ENCODE peak calls at places on chromosomes 3 and 15, in nine cellular contexts. One of them, this sample, is unnamed.

GRCh38 chr3:157464283-157464682 is 27.6 kb downstream of the PTX3 start:
- DNase-seq in left ventricle myocardium inferior: no peak
- DNase-seq in astrocyte of the spinal cord: no peak
- DNase-seq in heart right ventricle: no peak
- DNase-seq in right lobe of liver: no peak
- DNase-seq in AG10803: no peak
- DNase-seq in fibroblast of lung: peak
- DNase-seq in IMR-90: peak
- DNase-seq in breast epithelium: no peak
- DNase-seq in this sample: no peak

GRCh38 chr3:112966633-112967032 is 8.3 kb downstream of the CD200R1 start:
- DNase-seq in left ventricle myocardium inferior: no peak
- DNase-seq in astrocyte of the spinal cord: no peak
- DNase-seq in heart right ventricle: no peak
- DNase-seq in right lobe of liver: no peak
- DNase-seq in AG10803: no peak
- DNase-seq in fibroblast of lung: no peak
- DNase-seq in IMR-90: no peak
- DNase-seq in breast epithelium: no peak
- DNase-seq in this sample: no peak

GRCh38 chr3:101703169-101703568 is 16.7 kb upstream of the RPL24 start:
- DNase-seq in left ventricle myocardium inferior: no peak
- DNase-seq in astrocyte of the spinal cord: no peak
- DNase-seq in heart right ventricle: no peak
- DNase-seq in right lobe of liver: no peak
- DNase-seq in AG10803: no peak
- DNase-seq in fibroblast of lung: no peak
- DNase-seq in IMR-90: no peak
- DNase-seq in breast epithelium: no peak
- DNase-seq in this sample: no peak

GRCh38 chr3:181613191-181613590 is 98.5 kb upstream of the SOX2 start:
- DNase-seq in left ventricle myocardium inferior: no peak
- DNase-seq in astrocyte of the spinal cord: no peak
- DNase-seq in heart right ventricle: no peak
- DNase-seq in right lobe of liver: no peak
- DNase-seq in AG10803: no peak
- DNase-seq in fibroblast of lung: no peak
- DNase-seq in IMR-90: no peak
- DNase-seq in breast epithelium: no peak
- DNase-seq in this sample: no peak

GRCh38 chr15:101173233-101174119 is 78.4 kb downstream of the CHSY1 start:
- DNase-seq in left ventricle myocardium inferior: no peak
- DNase-seq in astrocyte of the spinal cord: no peak
- DNase-seq in heart right ventricle: no peak
- DNase-seq in right lobe of liver: no peak
- DNase-seq in AG10803: no peak
- DNase-seq in fibroblast of lung: no peak
- DNase-seq in IMR-90: no peak
- DNase-seq in breast epithelium: no peak
- DNase-seq in this sample: no peak

GRCh38 chr15:77455696-77456293 is 35.1 kb downstream of the HMG20A start:
- DNase-seq in left ventricle myocardium inferior: no peak
- DNase-seq in astrocyte of the spinal cord: peak
- DNase-seq in heart right ventricle: peak
- DNase-seq in right lobe of liver: no peak
- DNase-seq in AG10803: peak
- DNase-seq in fibroblast of lung: peak
- DNase-seq in IMR-90: peak
- DNase-seq in breast epithelium: no peak
- DNase-seq in this sample: peak

GRCh38 chr3:89049119-89049518 is 58.3 kb upstream of the EPHA3 start:
- DNase-seq in left ventricle myocardium inferior: no peak
- DNase-seq in astrocyte of the spinal cord: no peak
- DNase-seq in heart right ventricle: no peak
- DNase-seq in right lobe of liver: no peak
- DNase-seq in AG10803: no peak
- DNase-seq in fibroblast of lung: no peak
- DNase-seq in IMR-90: peak
- DNase-seq in breast epithelium: no peak
- DNase-seq in this sample: no peak

GRCh38 chr3:123406598-123406997 is 42.3 kb downstream of the ADCY5 start:
- DNase-seq in left ventricle myocardium inferior: peak
- DNase-seq in astrocyte of the spinal cord: no peak
- DNase-seq in heart right ventricle: peak
- DNase-seq in right lobe of liver: peak
- DNase-seq in AG10803: no peak
- DNase-seq in fibroblast of lung: no peak
- DNase-seq in IMR-90: no peak
- DNase-seq in breast epithelium: no peak
- DNase-seq in this sample: no peak

GRCh38 chr15:27382296-27382695 is 411.3 kb downstream of the GABRG3 start:
- DNase-seq in left ventricle myocardium inferior: no peak
- DNase-seq in astrocyte of the spinal cord: no peak
- DNase-seq in heart right ventricle: no peak
- DNase-seq in right lobe of liver: no peak
- DNase-seq in AG10803: no peak
- DNase-seq in fibroblast of lung: no peak
- DNase-seq in IMR-90: no peak
- DNase-seq in breast epithelium: no peak
- DNase-seq in this sample: no peak

GRCh38 chr3:174725303-174725702 is 133.8 kb upstream of the NAALADL2 start:
- DNase-seq in left ventricle myocardium inferior: no peak
- DNase-seq in astrocyte of the spinal cord: no peak
- DNase-seq in heart right ventricle: no peak
- DNase-seq in right lobe of liver: no peak
- DNase-seq in AG10803: no peak
- DNase-seq in fibroblast of lung: no peak
- DNase-seq in IMR-90: no peak
- DNase-seq in breast epithelium: no peak
- DNase-seq in this sample: no peak

GRCh38 chr3:105315157-105315556 is 51.6 kb upstream of the ALCAM start:
- DNase-seq in left ventricle myocardium inferior: no peak
- DNase-seq in astrocyte of the spinal cord: no peak
- DNase-seq in heart right ventricle: no peak
- DNase-seq in right lobe of liver: no peak
- DNase-seq in AG10803: no peak
- DNase-seq in fibroblast of lung: peak
- DNase-seq in IMR-90: no peak
- DNase-seq in breast epithelium: no peak
- DNase-seq in this sample: no peak

DNA sequence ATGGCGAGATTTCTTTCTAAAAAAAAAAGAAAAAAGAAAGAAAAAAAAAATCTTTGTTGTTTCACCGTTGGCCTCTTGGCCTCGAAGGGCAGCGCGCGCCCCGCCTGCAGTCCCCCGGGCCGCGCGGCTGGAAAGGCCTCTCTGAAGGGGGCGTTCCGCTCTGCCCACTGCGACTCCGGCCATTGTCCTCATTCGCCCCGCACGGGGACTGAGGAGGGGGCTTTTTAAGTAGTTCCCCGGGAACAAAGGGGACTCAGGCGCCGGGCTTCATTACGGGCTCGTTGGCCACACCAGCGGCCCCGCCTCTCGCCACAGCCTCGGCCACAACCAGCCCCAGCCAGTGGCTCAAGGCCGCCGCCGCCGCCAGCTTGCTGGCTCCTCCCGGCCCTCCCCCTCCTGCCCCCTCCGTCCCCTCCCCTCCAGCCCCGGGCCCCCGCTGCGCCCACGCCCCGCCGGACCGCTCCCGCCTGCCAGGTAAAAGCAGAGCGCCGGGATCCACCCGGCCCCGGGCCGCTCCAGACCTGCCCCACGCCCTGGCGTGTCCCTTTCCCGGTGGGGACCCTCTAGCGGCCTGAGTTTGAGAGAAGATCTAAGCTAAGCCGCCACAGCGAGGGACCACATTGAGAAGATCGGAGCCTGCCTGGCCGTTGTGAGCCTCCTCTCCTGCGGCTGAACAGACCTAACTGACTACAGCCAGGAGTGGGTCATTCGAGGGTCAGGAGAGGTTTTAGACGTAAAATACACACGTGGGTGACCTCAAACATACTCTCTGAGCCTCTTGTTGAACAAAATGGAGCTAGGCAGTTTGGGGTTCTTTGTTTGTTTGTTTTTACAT is 54.1 kb downstream of the CPN2 start:
- DNase-seq in left ventricle myocardium inferior: no peak
- DNase-seq in astrocyte of the spinal cord: no peak
- DNase-seq in heart right ventricle: no peak
- DNase-seq in right lobe of liver: peak
- DNase-seq in AG10803: no peak
- DNase-seq in fibroblast of lung: no peak
- DNase-seq in IMR-90: no peak
- DNase-seq in breast epithelium: no peak
- DNase-seq in this sample: no peak
- H3K4me3 ChIP-seq in left ventricle myocardium inferior: peak
- H3K4me3 ChIP-seq in astrocyte of the spinal cord: peak
- H3K4me3 ChIP-seq in heart right ventricle: no peak
- H3K4me3 ChIP-seq in right lobe of liver: peak
- H3K4me3 ChIP-seq in AG10803: peak
- H3K4me3 ChIP-seq in fibroblast of lung: peak
- H3K4me3 ChIP-seq in IMR-90: no peak
- H3K4me3 ChIP-seq in breast epithelium: peak
- H3K4me3 ChIP-seq in this sample: peak

DNA sequence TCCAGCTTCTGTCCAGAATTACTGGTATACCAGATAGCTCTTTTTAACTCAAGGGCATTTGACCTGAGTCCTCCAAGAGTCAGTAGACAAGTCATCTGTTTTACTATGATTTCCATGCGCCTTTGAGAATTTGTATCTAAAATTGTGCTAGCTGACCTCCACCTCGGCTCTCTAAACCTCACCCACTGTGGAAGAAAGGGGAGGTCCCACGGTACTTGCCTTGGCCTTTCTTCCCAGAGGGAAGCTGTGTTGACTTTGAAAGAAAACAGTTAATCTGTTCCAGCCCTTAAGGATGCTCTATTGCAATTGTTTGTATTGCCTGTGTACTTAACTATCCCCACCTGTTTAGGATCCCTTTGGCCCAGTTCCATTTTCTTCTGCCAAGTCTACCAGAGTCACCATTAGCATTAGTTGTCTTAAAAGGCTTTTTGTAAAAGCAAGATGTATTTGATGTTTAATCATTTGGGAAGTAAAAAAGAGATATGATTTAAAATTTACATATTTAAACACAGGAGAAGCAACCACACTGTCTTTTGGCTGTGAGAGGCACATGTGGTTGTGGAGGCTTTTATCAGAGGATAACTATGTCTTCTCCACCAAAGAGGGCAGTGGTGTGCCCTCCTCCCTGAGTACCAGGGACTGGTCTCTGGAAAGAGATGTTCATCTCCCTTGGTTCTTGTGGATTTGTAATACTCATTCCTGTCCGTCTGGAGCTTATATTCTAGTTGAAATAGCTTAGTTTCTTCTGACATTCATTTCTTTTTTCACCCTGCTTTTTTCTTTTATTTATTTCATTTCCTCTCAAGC is 88.8 kb downstream of the CRTC3 start:
- DNase-seq in left ventricle myocardium inferior: no peak
- DNase-seq in astrocyte of the spinal cord: no peak
- DNase-seq in heart right ventricle: no peak
- DNase-seq in right lobe of liver: no peak
- DNase-seq in AG10803: peak
- DNase-seq in fibroblast of lung: no peak
- DNase-seq in IMR-90: peak
- DNase-seq in breast epithelium: no peak
- DNase-seq in this sample: no peak
- TF ChIP-seq CTCF in left ventricle myocardium inferior: no peak
- TF ChIP-seq CTCF in astrocyte of the spinal cord: peak
- TF ChIP-seq CTCF in heart right ventricle: no peak
- TF ChIP-seq CTCF in right lobe of liver: no peak
- TF ChIP-seq CTCF in AG10803: no peak
- TF ChIP-seq CTCF in fibroblast of lung: no peak
- TF ChIP-seq CTCF in IMR-90: no peak
- TF ChIP-seq CTCF in breast epithelium: no peak
- TF ChIP-seq CTCF in this sample: no peak

GRCh38 chr3:155872904-155873646 is 2.6 kb downstream of the GMPS start:
- DNase-seq in left ventricle myocardium inferior: no peak
- DNase-seq in astrocyte of the spinal cord: no peak
- DNase-seq in heart right ventricle: no peak
- DNase-seq in right lobe of liver: no peak
- DNase-seq in AG10803: no peak
- DNase-seq in fibroblast of lung: no peak
- DNase-seq in IMR-90: no peak
- DNase-seq in breast epithelium: no peak
- DNase-seq in this sample: no peak
- H3K4me3 ChIP-seq in left ventricle myocardium inferior: no peak
- H3K4me3 ChIP-seq in astrocyte of the spinal cord: no peak
- H3K4me3 ChIP-seq in heart right ventricle: no peak
- H3K4me3 ChIP-seq in right lobe of liver: no peak
- H3K4me3 ChIP-seq in AG10803: no peak
- H3K4me3 ChIP-seq in fibroblast of lung: peak
- H3K4me3 ChIP-seq in IMR-90: no peak
- H3K4me3 ChIP-seq in breast epithelium: no peak
- H3K4me3 ChIP-seq in this sample: peak

GRCh38 chr3:9795212-9795611 is 2.3 kb downstream of the ARPC4 start:
- DNase-seq in left ventricle myocardium inferior: no peak
- DNase-seq in astrocyte of the spinal cord: no peak
- DNase-seq in heart right ventricle: no peak
- DNase-seq in right lobe of liver: no peak
- DNase-seq in AG10803: no peak
- DNase-seq in fibroblast of lung: no peak
- DNase-seq in IMR-90: no peak
- DNase-seq in breast epithelium: no peak
- DNase-seq in this sample: no peak

GRCh38 chr3:9797196-9797945 is 4.5 kb downstream of the ARPC4 start:
- DNase-seq in left ventricle myocardium inferior: no peak
- DNase-seq in astrocyte of the spinal cord: no peak
- DNase-seq in heart right ventricle: no peak
- DNase-seq in right lobe of liver: no peak
- DNase-seq in AG10803: no peak
- DNase-seq in fibroblast of lung: no peak
- DNase-seq in IMR-90: no peak
- DNase-seq in breast epithelium: no peak
- DNase-seq in this sample: peak

GRCh38 chr3:9803494-9803893 is 6.6 kb upstream of the TTLL3 start:
- DNase-seq in left ventricle myocardium inferior: no peak
- DNase-seq in astrocyte of the spinal cord: no peak
- DNase-seq in heart right ventricle: no peak
- DNase-seq in right lobe of liver: no peak
- DNase-seq in AG10803: no peak
- DNase-seq in fibroblast of lung: no peak
- DNase-seq in IMR-90: no peak
- DNase-seq in breast epithelium: no peak
- DNase-seq in this sample: no peak

GRCh38 chr3:9806137-9806536 is 3.9 kb upstream of the TTLL3 start:
- DNase-seq in left ventricle myocardium inferior: no peak
- DNase-seq in astrocyte of the spinal cord: no peak
- DNase-seq in heart right ventricle: no peak
- DNase-seq in right lobe of liver: no peak
- DNase-seq in AG10803: no peak
- DNase-seq in fibroblast of lung: no peak
- DNase-seq in IMR-90: no peak
- DNase-seq in breast epithelium: no peak
- DNase-seq in this sample: no peak

DNA sequence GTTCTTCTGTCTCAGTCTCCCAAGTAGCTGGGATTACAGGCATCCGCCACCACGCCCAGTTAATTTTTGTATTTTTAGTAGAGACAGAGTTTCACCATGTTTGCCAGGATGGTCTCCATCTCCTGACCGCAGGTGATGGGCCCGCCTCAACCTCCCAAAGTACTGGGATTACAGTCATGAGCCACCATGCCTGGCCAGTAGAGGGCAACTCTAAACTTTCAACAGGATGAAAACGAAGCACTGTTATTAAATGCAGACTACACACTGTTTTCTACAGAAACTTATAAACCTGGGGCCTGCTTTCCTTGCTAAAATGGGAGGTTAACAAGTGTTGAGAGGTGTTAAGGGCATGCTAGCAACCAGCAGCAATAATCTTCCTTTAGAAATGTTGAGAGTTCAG is 7.6 kb downstream of the ARPC4 start:
- DNase-seq in left ventricle myocardium inferior: no peak
- DNase-seq in astrocyte of the spinal cord: no peak
- DNase-seq in heart right ventricle: no peak
- DNase-seq in right lobe of liver: no peak
- DNase-seq in AG10803: no peak
- DNase-seq in fibroblast of lung: no peak
- DNase-seq in IMR-90: no peak
- DNase-seq in breast epithelium: no peak
- DNase-seq in this sample: no peak
- TF ChIP-seq CTCF in left ventricle myocardium inferior: peak
- TF ChIP-seq CTCF in astrocyte of the spinal cord: peak
- TF ChIP-seq CTCF in heart right ventricle: no peak
- TF ChIP-seq CTCF in right lobe of liver: no peak
- TF ChIP-seq CTCF in AG10803: peak
- TF ChIP-seq CTCF in fibroblast of lung: peak
- TF ChIP-seq CTCF in IMR-90: peak
- TF ChIP-seq CTCF in breast epithelium: no peak
- TF ChIP-seq CTCF in this sample: peak